ENCODE peak calls at places on chromosomes 11 and 22, in six cellular contexts. One of them, this sample, is unnamed. For H3K4me1, the result is how much of the 10 kb centered on the place peaks cover.

GRCh38 chr22:39277135-39277607 is 32.4 kb upstream of the PDGFB start:
- DNase-seq in upper lobe of right lung: no peak
- DNase-seq in foreskin keratinocyte: peak
- DNase-seq in transverse colon: no peak
- DNase-seq in endodermal cell: no peak
- DNase-seq in Panc1: no peak
- DNase-seq in this sample: no peak

GRCh38 chr11:93330446-93330984 is at the start of gene DEUP1:
- DNase-seq in upper lobe of right lung: peak
- DNase-seq in foreskin keratinocyte: no peak
- DNase-seq in transverse colon: peak
- DNase-seq in endodermal cell: peak
- DNase-seq in Panc1: no peak
- DNase-seq in this sample: no peak

GRCh38 chr11:67316882-67317364 is 13.6 kb downstream of the SSH3 start:
- DNase-seq in upper lobe of right lung: no peak
- DNase-seq in foreskin keratinocyte: peak
- DNase-seq in transverse colon: no peak
- DNase-seq in endodermal cell: no peak
- DNase-seq in Panc1: no peak
- DNase-seq in this sample: no peak

GRCh38 chr22:32796865-32797573 is 4.5 kb upstream of the TIMP3 start:
- DNase-seq in upper lobe of right lung: peak
- DNase-seq in foreskin keratinocyte: peak
- DNase-seq in transverse colon: peak
- DNase-seq in endodermal cell: peak
- DNase-seq in Panc1: peak
- DNase-seq in this sample: peak

GRCh38 chr11:46049325-46049860 is 71.9 kb downstream of the PHF21A start:
- DNase-seq in upper lobe of right lung: no peak
- DNase-seq in foreskin keratinocyte: no peak
- DNase-seq in transverse colon: no peak
- DNase-seq in endodermal cell: no peak
- DNase-seq in Panc1: no peak
- DNase-seq in this sample: no peak

GRCh38 chr11:75574698-75575265 is 12.7 kb downstream of the SERPINH1 start:
- DNase-seq in upper lobe of right lung: no peak
- DNase-seq in foreskin keratinocyte: no peak
- DNase-seq in transverse colon: no peak
- DNase-seq in endodermal cell: peak
- DNase-seq in Panc1: no peak
- DNase-seq in this sample: no peak

GRCh38 chr11:72642815-72643511 is 31.3 kb downstream of the PDE2A start:
- DNase-seq in upper lobe of right lung: peak
- DNase-seq in foreskin keratinocyte: peak
- DNase-seq in transverse colon: peak
- DNase-seq in endodermal cell: peak
- DNase-seq in Panc1: peak
- DNase-seq in this sample: no peak

GRCh38 chr11:134725939-134726639 is 314.0 kb upstream of the B3GAT1 start:
- DNase-seq in upper lobe of right lung: no peak
- DNase-seq in foreskin keratinocyte: no peak
- DNase-seq in transverse colon: peak
- DNase-seq in endodermal cell: peak
- DNase-seq in Panc1: no peak
- DNase-seq in this sample: no peak

GRCh38 chr22:29992341-29993275 is 87.7 kb upstream of the HORMAD2 start:
- DNase-seq in upper lobe of right lung: no peak
- DNase-seq in foreskin keratinocyte: peak
- DNase-seq in transverse colon: no peak
- DNase-seq in endodermal cell: no peak
- DNase-seq in Panc1: no peak
- DNase-seq in this sample: no peak

GRCh38 chr11:117554601-117555333 is 227.1 kb downstream of the CEP164 start:
- DNase-seq in upper lobe of right lung: no peak
- DNase-seq in foreskin keratinocyte: no peak
- DNase-seq in transverse colon: no peak
- DNase-seq in endodermal cell: no peak
- DNase-seq in Panc1: no peak
- DNase-seq in this sample: no peak

GRCh38 chr11:34869425-34869824 is 46.8 kb downstream of the APIP start:
- DNase-seq in upper lobe of right lung: no peak
- DNase-seq in foreskin keratinocyte: no peak
- DNase-seq in transverse colon: no peak
- DNase-seq in endodermal cell: peak
- DNase-seq in Panc1: no peak
- DNase-seq in this sample: no peak

GRCh38 chr22:48553694-48554308 is 1273.9 kb downstream of the BRD1 start:
- DNase-seq in upper lobe of right lung: no peak
- DNase-seq in foreskin keratinocyte: no peak
- DNase-seq in transverse colon: no peak
- DNase-seq in endodermal cell: no peak
- DNase-seq in Panc1: no peak
- DNase-seq in this sample: no peak

GRCh38 chr11:128970598-128971190 is 28.0 kb upstream of the TP53AIP1 start:
- DNase-seq in upper lobe of right lung: no peak
- DNase-seq in foreskin keratinocyte: no peak
- DNase-seq in transverse colon: no peak
- DNase-seq in endodermal cell: no peak
- DNase-seq in Panc1: no peak
- DNase-seq in this sample: no peak

GRCh38 chr22:43776081-43776670 is 35.9 kb downstream of the EFCAB6 start:
- DNase-seq in upper lobe of right lung: no peak
- DNase-seq in foreskin keratinocyte: no peak
- DNase-seq in transverse colon: no peak
- DNase-seq in endodermal cell: no peak
- DNase-seq in Panc1: no peak
- DNase-seq in this sample: no peak

GRCh38 chr11:14042686-14043440 is 80.3 kb downstream of the SPON1 start:
- DNase-seq in upper lobe of right lung: no peak
- DNase-seq in foreskin keratinocyte: no peak
- DNase-seq in transverse colon: no peak
- DNase-seq in endodermal cell: no peak
- DNase-seq in Panc1: no peak
- DNase-seq in this sample: no peak

GRCh38 chr11:126871792-126872191 is 128.8 kb downstream of the KIRREL3 start:
- DNase-seq in upper lobe of right lung: no peak
- DNase-seq in foreskin keratinocyte: no peak
- DNase-seq in transverse colon: no peak
- DNase-seq in endodermal cell: no peak
- DNase-seq in Panc1: no peak
- DNase-seq in this sample: no peak

GRCh38 chr11:15471028-15471708 is 356.4 kb downstream of the INSC start:
- DNase-seq in upper lobe of right lung: no peak
- DNase-seq in foreskin keratinocyte: no peak
- DNase-seq in transverse colon: peak
- DNase-seq in endodermal cell: no peak
- DNase-seq in Panc1: no peak
- DNase-seq in this sample: no peak

GRCh38 chr22:26642465-26643367 is 14.7 kb upstream of the MIAT start:
- DNase-seq in upper lobe of right lung: no peak
- DNase-seq in foreskin keratinocyte: no peak
- DNase-seq in transverse colon: peak
- DNase-seq in endodermal cell: peak
- DNase-seq in Panc1: no peak
- DNase-seq in this sample: no peak

GRCh38 chr11:119671561-119672015 is 57.4 kb downstream of the NECTIN1 start:
- DNase-seq in upper lobe of right lung: no peak
- DNase-seq in foreskin keratinocyte: peak
- DNase-seq in transverse colon: no peak
- DNase-seq in endodermal cell: no peak
- DNase-seq in Panc1: no peak
- DNase-seq in this sample: no peak
- H3K4me1 ChIP-seq in upper lobe of right lung: under half
- H3K4me1 ChIP-seq in foreskin keratinocyte: under half
- H3K4me1 ChIP-seq in transverse colon: under half
- H3K4me1 ChIP-seq in endodermal cell: under half
- H3K4me1 ChIP-seq in Panc1: under half
- H3K4me1 ChIP-seq in this sample: under half

DNA sequence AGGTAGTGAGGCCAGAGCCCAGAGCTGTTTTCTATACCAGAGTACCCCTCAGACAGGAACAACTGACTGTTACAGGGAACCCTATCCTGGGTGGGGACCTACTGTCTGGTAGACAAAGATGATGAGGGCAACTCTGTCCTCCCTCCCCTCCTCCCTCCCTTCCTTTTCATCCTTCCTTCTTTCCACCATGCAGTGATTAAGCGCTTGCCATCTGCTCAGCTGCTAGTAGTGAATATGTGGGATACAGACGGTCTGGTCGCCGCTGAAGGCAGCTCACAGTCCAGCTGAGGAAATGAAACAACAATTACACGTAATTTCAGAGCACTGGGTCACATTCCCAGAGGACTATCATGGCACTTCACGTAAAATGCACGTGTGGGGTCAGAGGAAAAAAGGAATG is 597.1 kb downstream of the BUD13 start:
- DNase-seq in upper lobe of right lung: no peak
- DNase-seq in foreskin keratinocyte: no peak
- DNase-seq in transverse colon: no peak
- DNase-seq in endodermal cell: peak
- DNase-seq in Panc1: no peak
- DNase-seq in this sample: no peak
- H3K27ac ChIP-seq in upper lobe of right lung: no peak
- H3K27ac ChIP-seq in foreskin keratinocyte: no peak
- H3K27ac ChIP-seq in transverse colon: no peak
- H3K27ac ChIP-seq in endodermal cell: no peak
- H3K27ac ChIP-seq in Panc1: no peak
- H3K27ac ChIP-seq in this sample: no peak

DNA sequence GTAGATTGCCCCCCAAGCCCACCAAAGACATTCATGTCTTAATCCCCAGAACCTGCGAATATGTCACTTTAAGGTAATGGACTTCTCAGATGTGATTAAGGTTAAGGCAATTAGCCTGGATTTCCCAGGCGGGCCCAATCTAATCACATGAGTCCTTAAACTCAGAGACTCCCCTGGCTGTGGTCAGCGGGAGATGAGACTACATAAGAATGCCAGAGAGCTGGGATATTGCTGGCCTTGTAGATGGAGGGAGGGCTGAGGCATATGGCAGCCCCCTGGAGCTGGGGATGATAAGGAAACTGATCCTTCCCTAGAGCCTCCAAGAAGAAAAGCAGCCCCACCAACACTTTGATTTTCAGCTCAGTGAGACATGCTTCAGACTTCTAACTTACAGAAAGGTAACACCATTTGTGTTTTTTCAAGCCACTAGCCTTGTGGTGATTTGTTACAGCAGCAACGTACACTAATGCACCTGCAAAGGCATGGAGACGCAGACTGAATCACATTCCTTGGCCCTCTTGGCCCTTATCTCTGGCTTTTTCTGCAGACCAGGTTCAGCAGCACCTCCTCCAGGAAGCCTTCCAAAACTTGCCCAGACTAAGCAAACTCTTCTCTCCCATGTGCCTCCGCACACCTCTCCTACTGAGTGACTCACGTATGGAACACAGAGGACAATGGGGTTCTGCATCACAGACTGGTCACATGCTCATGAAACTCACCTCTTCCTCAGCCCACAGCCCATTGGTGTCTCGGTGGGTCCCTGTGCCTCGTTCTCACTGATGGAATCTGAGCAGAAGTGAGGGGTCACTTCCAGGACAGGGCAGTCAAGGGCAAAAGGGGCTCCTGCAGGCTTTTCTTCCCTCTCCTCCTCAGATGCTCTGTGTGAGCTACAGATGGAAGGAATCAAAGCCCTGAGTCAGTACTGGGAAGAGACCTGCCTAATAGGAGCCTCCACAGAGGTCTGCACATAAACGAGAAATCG is 86.3 kb upstream of the HMGXB4 start:
- DNase-seq in upper lobe of right lung: peak
- DNase-seq in foreskin keratinocyte: peak
- DNase-seq in transverse colon: no peak
- DNase-seq in endodermal cell: peak
- DNase-seq in Panc1: no peak
- DNase-seq in this sample: no peak
- TF ChIP-seq CTCF in upper lobe of right lung: no peak
- TF ChIP-seq CTCF in foreskin keratinocyte: no peak
- TF ChIP-seq CTCF in transverse colon: no peak
- TF ChIP-seq CTCF in endodermal cell: no peak
- TF ChIP-seq CTCF in Panc1: no peak
- TF ChIP-seq CTCF in this sample: no peak

GRCh38 chr11:65429069-65429681 is 6.6 kb downstream of the NEAT1 start:
- DNase-seq in upper lobe of right lung: no peak
- DNase-seq in foreskin keratinocyte: peak
- DNase-seq in transverse colon: peak
- DNase-seq in endodermal cell: no peak
- DNase-seq in Panc1: no peak
- DNase-seq in this sample: peak
- H3K4me1 ChIP-seq in upper lobe of right lung: half or more
- H3K4me1 ChIP-seq in foreskin keratinocyte: under half
- H3K4me1 ChIP-seq in transverse colon: half or more
- H3K4me1 ChIP-seq in endodermal cell: under half
- H3K4me1 ChIP-seq in Panc1: half or more
- H3K4me1 ChIP-seq in this sample: half or more

GRCh38 chr11:94639901-94640721 is 72.9 kb downstream of the PIWIL4 start:
- DNase-seq in upper lobe of right lung: peak
- DNase-seq in foreskin keratinocyte: no peak
- DNase-seq in transverse colon: no peak
- DNase-seq in endodermal cell: peak
- DNase-seq in Panc1: no peak
- DNase-seq in this sample: no peak
- H3K27ac ChIP-seq in upper lobe of right lung: no peak
- H3K27ac ChIP-seq in foreskin keratinocyte: no peak
- H3K27ac ChIP-seq in transverse colon: no peak
- H3K27ac ChIP-seq in endodermal cell: no peak
- H3K27ac ChIP-seq in Panc1: no peak
- H3K27ac ChIP-seq in this sample: no peak

DNA sequence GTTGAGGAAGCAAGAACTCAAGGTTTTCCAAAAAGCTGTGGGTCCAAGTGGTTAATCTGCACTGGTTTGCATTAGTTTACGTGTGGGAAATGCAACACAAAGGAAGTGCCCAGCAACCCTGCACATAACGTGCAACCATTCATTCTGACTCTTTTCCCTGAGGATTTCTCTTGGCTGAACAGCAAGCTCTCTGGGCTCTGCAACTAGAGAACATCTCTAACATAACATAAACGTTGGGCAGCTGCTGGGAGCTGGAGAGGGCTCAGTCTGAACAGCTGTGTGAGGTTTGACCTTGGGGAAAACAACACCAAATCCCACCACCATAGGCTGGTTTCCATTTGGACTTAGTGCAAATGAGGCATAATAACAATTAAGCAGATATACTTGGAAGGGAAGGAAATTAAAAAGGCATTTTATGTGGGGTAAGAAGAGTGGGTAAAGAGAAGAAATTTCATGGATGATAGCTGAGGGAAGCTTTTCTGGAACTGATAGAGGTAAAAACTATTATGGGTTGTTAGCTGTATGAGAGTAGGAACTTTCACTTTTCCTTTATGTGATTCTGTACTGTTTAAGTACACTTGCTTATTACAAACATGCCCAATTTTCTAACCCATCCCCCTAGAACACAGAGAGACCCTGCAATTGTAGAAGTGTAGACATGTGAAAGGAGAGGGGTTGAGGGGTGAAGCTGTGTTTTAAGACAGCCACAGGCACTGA is 76.2 kb downstream of the SNX19 start:
- DNase-seq in upper lobe of right lung: no peak
- DNase-seq in foreskin keratinocyte: no peak
- DNase-seq in transverse colon: no peak
- DNase-seq in endodermal cell: no peak
- DNase-seq in Panc1: no peak
- DNase-seq in this sample: no peak
- TF ChIP-seq CTCF in upper lobe of right lung: no peak
- TF ChIP-seq CTCF in foreskin keratinocyte: no peak
- TF ChIP-seq CTCF in transverse colon: no peak
- TF ChIP-seq CTCF in endodermal cell: no peak
- TF ChIP-seq CTCF in Panc1: no peak
- TF ChIP-seq CTCF in this sample: no peak